ENCODE peak calls at places on chromosome 14, in eight cellular contexts. B is K562, M is stomach, A is spleen, R is GM23338, N is sigmoid colon, L is HL-60, E is GM12878. P is an unnamed sample.
A peak's percentile ranks its signal among the peaks of the same experiment; 100 is the strongest.

GRCh38 chr14:48052973-48053372 is 377.6 kb upstream of the MDGA2 start:
- DNase-seq in B (no peak), A (no peak), L (no peak), M (no peak), E (no peak), R (no peak), N (no peak), P (no peak)

GRCh38 chr14:40762177-40762576 is 844.5 kb upstream of the LRFN5 start:
- DNase-seq in E (no peak), R (no peak), M (no peak), A (no peak), N (no peak), B (no peak), L (no peak), P (no peak)

GRCh38 chr14:96198430-96199133 is 6.1 kb upstream of the BDKRB2 start:
- DNase-seq in M (no peak), A (no peak), E (no peak), R (no peak), N (no peak), L (no peak), B (no peak), P (no peak)

GRCh38 chr14:96734076-96734622 is 63.0 kb upstream of the VRK1 start:
- DNase-seq in A (no peak), B (no peak), E (no peak), R (no peak), N (no peak), L (no peak), M (no peak), P (no peak)

GRCh38 chr14:34113051-34113511 is 162.2 kb upstream of the EGLN3 start:
- DNase-seq in L (no peak), E (no peak), N (no peak), A (no peak), B (no peak), M (no peak), R (no peak), P (no peak)

GRCh38 chr14:92493024-92493423 is 20.6 kb upstream of the RIN3 start:
- DNase-seq in M (no peak), R (no peak), L (no peak), N (no peak), A (peak; percentile 74), B (no peak), E (no peak), P (no peak)

GRCh38 chr14:70907996-70908917 is 998 bp downstream of the PCNX1 start:
- DNase-seq in R (peak; percentile 92), B (peak; percentile 15), E (no peak), M (peak; percentile 42), A (peak; percentile 92), N (peak; percentile 76), L (no peak), P (peak; percentile 74)

GRCh38 chr14:98082833-98083232 is 1189.2 kb downstream of the BCL11B start:
- DNase-seq in N (no peak), L (no peak), B (no peak), R (peak; percentile 1), E (no peak), M (no peak), A (no peak), P (no peak)

GRCh38 chr14:33693237-33693636 is 257.6 kb downstream of the EGLN3 start:
- DNase-seq in E (no peak), R (no peak), B (no peak), N (no peak), L (no peak), A (no peak), M (no peak), P (no peak)

GRCh38 chr14:59126714-59127436 is 61.6 kb upstream of the DAAM1 start:
- DNase-seq in M (no peak), L (peak; percentile 29), N (no peak), E (no peak), B (peak; percentile 55), A (no peak), R (peak; percentile 76), P (no peak)

GRCh38 chr14:71733210-71733883 is 198.9 kb upstream of the RGS6 start:
- DNase-seq in R (no peak), A (no peak), L (no peak), E (no peak), M (no peak), B (no peak), N (no peak), P (no peak)

GRCh38 chr14:97490521-97491070 is 693.4 kb downstream of the VRK1 start:
- DNase-seq in M (no peak), L (no peak), R (no peak), B (no peak), E (no peak), A (no peak), N (no peak), P (no peak)

GRCh38 chr14:68797180-68797670 is 4.4 kb upstream of the ZFP36L1 start:
- DNase-seq in B (peak; percentile 87), N (no peak), M (peak; percentile 24), R (peak; percentile 86), A (peak; percentile 74), L (no peak), E (no peak), P (no peak)

GRCh38 chr14:89331398-89331797 is 85.6 kb downstream of the FOXN3 start:
- DNase-seq in L (no peak), M (no peak), E (peak; percentile 91), R (no peak), A (no peak), B (no peak), N (no peak), P (no peak)

GRCh38 chr14:92427096-92427495 is 86.5 kb upstream of the RIN3 start:
- DNase-seq in R (no peak), M (no peak), A (no peak), L (no peak), N (no peak), E (no peak), B (no peak), P (no peak)

GRCh38 chr14:52025310-52025709 is 36.0 kb downstream of the RTRAF start:
- DNase-seq in L (no peak), M (no peak), N (no peak), R (no peak), A (no peak), B (no peak), E (no peak), P (no peak)

GRCh38 chr14:31090872-31091764 is 64.9 kb upstream of the STRN3 start:
- DNase-seq in N (peak; percentile 72), L (peak; percentile 78), B (no peak), E (no peak), R (no peak), M (no peak), A (no peak), P (no peak)

GRCh38 chr14:76844223-76844622 is 18.0 kb downstream of the LRRC74A start:
- DNase-seq in M (peak; percentile 32), A (peak; percentile 87), R (peak; percentile 61), N (peak; percentile 75), L (peak; percentile 48), E (no peak), B (peak; percentile 23), P (peak; percentile 62)

GRCh38 chr14:76846331-76847047 is 20.3 kb downstream of the LRRC74A start:
- DNase-seq in R (no peak), M (no peak), N (no peak), L (peak; percentile 7), E (no peak), B (no peak), A (no peak), P (no peak)

GRCh38 chr14:76837524-76837923 is 11.3 kb downstream of the LRRC74A start:
- DNase-seq in E (no peak), L (no peak), A (no peak), R (no peak), M (no peak), B (no peak), N (no peak), P (no peak)

DNA sequence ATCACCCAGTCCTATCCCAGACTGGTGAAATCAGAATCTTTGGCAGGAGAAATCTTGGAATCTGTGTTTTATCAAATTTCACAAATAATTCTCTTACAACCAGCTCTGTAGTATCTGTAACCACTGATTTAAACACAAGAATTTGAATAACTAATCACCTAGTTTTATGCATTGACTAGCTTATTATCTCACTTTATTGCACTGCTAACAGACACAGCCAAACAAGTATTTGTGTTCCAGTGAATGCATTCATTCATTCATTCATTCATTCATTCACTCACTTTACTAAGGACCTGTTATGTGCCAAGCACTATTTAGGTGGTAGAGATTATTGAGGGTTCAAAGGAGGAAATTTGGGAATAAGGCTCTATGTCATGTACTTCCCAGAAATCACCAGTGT is 16.2 kb downstream of the LRRC74A start:
- DNase-seq in E (no peak), R (no peak), L (no peak), A (no peak), B (no peak), M (no peak), N (no peak), P (no peak)
- TF ChIP-seq POLR2AphosphoS5 in E (no peak), R (no peak), L (no peak), A (no peak), B (no peak), M (no peak), N (no peak), P (no peak)

DNA sequence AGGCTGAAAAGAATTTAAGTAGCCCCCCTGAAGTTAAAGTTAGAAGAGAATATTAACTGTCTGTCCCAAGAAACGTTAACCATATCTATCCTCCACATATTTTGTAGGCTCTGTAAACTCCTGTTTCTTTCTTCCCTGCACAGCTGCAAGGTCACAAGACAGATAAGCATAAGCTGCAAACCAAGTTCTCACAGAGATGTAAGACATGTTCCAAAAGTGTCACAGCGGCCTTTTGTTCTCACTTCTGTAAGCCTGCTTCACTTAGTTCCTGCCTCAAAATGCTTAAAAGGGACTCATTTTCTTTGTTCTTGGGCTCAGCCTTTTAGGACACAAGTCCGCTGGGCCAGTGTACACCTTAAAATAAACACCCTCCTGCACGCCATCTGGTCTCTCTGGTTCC is 3.2 kb downstream of the RNASE1 start:
- DNase-seq in N (no peak), B (peak; percentile 77), M (no peak), A (no peak), L (peak; percentile 25), E (no peak), R (no peak), P (no peak)
- H3K4me3 ChIP-seq in N (peak overlapping the region; percentile 42), B (peak overlapping the region; percentile 24), M (peak overlapping the region; percentile 2), A (peak overlapping the region; percentile 14), L (no peak overlapping the region), E (no peak overlapping the region), R (no peak overlapping the region), P (peak overlapping the region; percentile 26)

DNA sequence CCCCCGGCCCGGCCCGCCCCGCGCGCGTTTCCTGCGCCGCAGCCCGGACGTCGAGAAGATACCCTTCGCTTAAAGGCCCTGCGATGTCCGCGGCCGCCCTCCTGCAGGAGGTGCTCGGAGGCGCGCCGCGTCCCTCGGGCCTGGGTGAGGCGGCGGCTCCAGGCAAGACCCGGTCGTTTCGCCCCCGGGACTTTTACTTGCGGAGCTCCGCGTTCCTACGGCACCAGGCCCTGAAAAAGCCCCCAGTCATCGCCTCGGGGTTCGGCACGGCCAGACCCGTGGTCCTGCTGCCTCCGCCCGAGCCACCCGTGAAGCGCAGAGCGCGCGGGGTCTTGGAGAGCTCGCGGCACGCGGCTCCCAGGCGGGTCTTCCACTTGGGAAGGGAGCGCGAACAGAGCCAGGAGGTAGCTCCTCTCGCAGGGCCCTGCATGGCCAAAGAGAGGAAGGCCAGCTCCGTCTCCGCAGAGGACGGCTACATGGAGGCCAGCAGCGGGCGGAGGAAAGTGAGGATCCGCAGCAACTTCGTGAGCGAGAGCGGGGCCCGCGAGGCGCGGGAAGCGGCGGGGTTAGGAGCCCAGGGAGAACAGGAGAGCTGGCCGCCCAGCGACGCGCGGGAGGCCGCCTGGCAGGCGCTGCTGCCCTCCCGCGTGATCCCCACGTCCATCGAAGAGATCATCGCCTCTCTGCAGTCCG is 26.9 kb downstream of the TTC6 start:
- DNase-seq in N (no peak), A (no peak), L (no peak), M (no peak), R (peak; percentile 86), B (no peak), E (no peak), P (no peak)
- TF ChIP-seq POLR2AphosphoS5 in N (no peak), A (no peak), L (no peak), M (no peak), R (no peak), B (no peak), E (no peak), P (no peak)

GRCh38 chr14:84591827-84592540 is 938.0 kb upstream of the FLRT2 start:
- DNase-seq in M (no peak), A (no peak), L (no peak), E (no peak), R (no peak), B (no peak), N (no peak), P (no peak)
- H3K4me3 ChIP-seq in M (no peak overlapping the region), A (no peak overlapping the region), L (no peak overlapping the region), E (no peak overlapping the region), R (no peak overlapping the region), B (no peak overlapping the region), N (no peak overlapping the region), P (no peak overlapping the region)

P was measured in suprapubic skin.